ENCODE peak calls at places on chromosomes 13 and 19, in ten cellular contexts. J is BJ, R is fibroblast of the aortic adventitia, D is fibroblast of mammary gland, Q is bronchial epithelial cell, V is heart right ventricle, F is A673, O is epithelial cell of esophagus, Y is ascending aorta, L is transverse colon. N is an unnamed sample.

GRCh38 chr13:72437458-72437857 is 290.0 kb downstream of the MZT1 start:
- DNase-seq in O (peak; percentile 86), V (no peak), Y (no peak), Q (peak; percentile 82), L (no peak), F (no peak), D (peak; percentile 44), R (peak; percentile 1), J (peak; percentile 29), N (peak; percentile 4)

GRCh38 chr13:77533875-77534788 is 1.4 kb upstream of the SCEL start:
- DNase-seq in Q (peak; percentile 91), F (peak; percentile 22), Y (no peak), D (peak; percentile 26), R (no peak), L (no peak), O (peak; percentile 78), V (no peak), J (no peak), N (no peak)

GRCh38 chr13:21395953-21396352 is 63.1 kb downstream of the ZDHHC20 start:
- DNase-seq in O (no peak), L (no peak), F (no peak), R (no peak), D (no peak), V (no peak), Y (no peak), Q (no peak), J (no peak), N (no peak)

GRCh38 chr19:16571689-16572331 is 405 bp downstream of the SLC35E1 start:
- DNase-seq in V (no peak), R (no peak), L (peak; percentile 51), J (no peak), F (peak; percentile 33), Y (no peak), Q (peak; percentile 28), O (peak; percentile 51), D (peak; percentile 17), N (peak; percentile 16)

GRCh38 chr13:46850214-46850613 is 46.6 kb downstream of the HTR2A start:
- DNase-seq in Q (no peak), Y (no peak), V (no peak), O (no peak), R (peak; percentile 2), D (no peak), F (no peak), J (no peak), L (no peak), N (no peak)

GRCh38 chr19:41255171-41255570 is 9.0 kb upstream of the HNRNPUL1 start:
- DNase-seq in Q (no peak), R (no peak), D (no peak), J (no peak), Y (no peak), L (no peak), V (no peak), F (no peak), O (no peak), N (no peak)

GRCh38 chr13:109198585-109198984 is 569.2 kb downstream of the MYO16 start:
- DNase-seq in Q (peak; percentile 86), J (no peak), V (no peak), Y (no peak), L (no peak), D (peak; percentile 8), R (peak; percentile 3), O (peak; percentile 86), F (no peak), N (peak; percentile 10)

GRCh38 chr19:33702606-33703437 is 81.1 kb downstream of the CHST8 start:
- DNase-seq in Y (no peak), O (no peak), F (no peak), V (no peak), D (no peak), J (no peak), R (no peak), L (no peak), Q (no peak), N (no peak)

GRCh38 chr13:34361528-34361927 is 543.6 kb downstream of the RFC3 start:
- DNase-seq in F (no peak), Q (no peak), J (peak; percentile 86), O (peak; percentile 13), L (no peak), V (no peak), R (peak; percentile 38), D (peak; percentile 14), Y (no peak), N (no peak)

GRCh38 chr19:30744741-30745475 is 372.7 kb downstream of the ZNF536 start:
- DNase-seq in D (no peak), J (no peak), L (no peak), V (no peak), F (no peak), R (no peak), Y (no peak), Q (no peak), O (no peak), N (no peak)

GRCh38 chr13:29878101-29878500 is 27.7 kb upstream of the UBL3 start:
- DNase-seq in F (peak; percentile 12), V (no peak), J (no peak), R (peak; percentile 41), L (no peak), D (no peak), Q (no peak), Y (no peak), O (no peak), N (peak; percentile 56)

GRCh38 chr13:19152403-19152802 is 29.2 kb downstream of the TUBA3C start:
- DNase-seq in R (no peak), O (no peak), D (no peak), Y (no peak), V (no peak), F (no peak), J (no peak), Q (no peak), L (no peak), N (no peak)
- H3K4me3 ChIP-seq in R (no peak overlapping the region), O (no peak overlapping the region), D (no peak overlapping the region), Y (no peak overlapping the region), V (no peak overlapping the region), F (no peak overlapping the region), J (no peak overlapping the region), Q (no peak overlapping the region), L (no peak overlapping the region), N (no peak overlapping the region)

DNA sequence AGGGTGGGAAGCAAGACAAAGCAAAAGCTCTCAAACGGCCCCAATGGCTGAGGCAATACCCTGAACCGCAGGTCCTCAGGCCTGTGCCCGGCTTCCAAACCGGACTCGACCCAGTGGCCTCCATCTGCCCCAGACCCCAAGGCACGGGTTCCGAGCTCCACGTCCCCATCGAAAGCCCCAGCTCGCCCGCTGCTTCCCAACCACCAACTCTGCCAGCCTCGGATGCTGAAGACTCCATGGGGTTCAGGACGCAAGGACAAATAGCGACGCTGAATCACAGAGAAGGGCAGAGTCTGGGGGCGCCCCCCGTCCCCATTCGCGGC is 559 bp downstream of the POLR2E start:
- DNase-seq in Y (no peak), R (no peak), Q (no peak), J (no peak), O (no peak), V (no peak), D (no peak), L (no peak), F (no peak), N (no peak)
- H3K4me3 ChIP-seq in Y (peak overlapping the region; percentile 81), R (peak overlapping the region; percentile 87), Q (peak overlapping the region; percentile 98), J (peak overlapping the region; percentile 99), O (peak overlapping the region; percentile 95), V (peak overlapping the region; percentile 84), D (peak overlapping the region; percentile 72), L (peak overlapping the region; percentile 89), F (peak overlapping the region; percentile 99), N (peak overlapping the region; percentile 90)

DNA sequence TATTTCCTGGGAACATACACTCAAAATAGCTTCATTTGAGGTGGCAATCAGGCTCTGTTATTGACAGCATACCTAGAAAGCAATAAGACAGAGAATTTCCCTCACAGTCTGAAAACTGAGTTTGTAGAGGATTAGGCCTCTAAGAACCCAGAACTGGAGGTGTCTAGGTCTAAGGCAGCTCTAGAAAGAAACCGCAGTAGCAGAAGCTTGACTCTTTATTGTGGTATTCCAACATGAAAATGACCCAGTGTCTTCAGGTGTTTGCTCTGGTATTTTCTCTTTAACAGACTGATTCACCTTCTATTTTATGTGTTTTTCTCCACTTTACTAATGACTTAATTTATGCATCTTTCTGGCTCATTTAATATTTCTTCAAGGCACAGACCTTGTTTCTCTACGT is 8.5 kb downstream of the COG6 start:
- DNase-seq in D (no peak), Q (no peak), V (no peak), F (no peak), O (no peak), Y (no peak), L (no peak), R (no peak), J (no peak), N (no peak)
- H3K4me3 ChIP-seq in D (no peak overlapping the region), Q (no peak overlapping the region), V (no peak overlapping the region), F (no peak overlapping the region), O (no peak overlapping the region), Y (no peak overlapping the region), L (no peak overlapping the region), R (no peak overlapping the region), J (no peak overlapping the region), N (no peak overlapping the region)

DNA sequence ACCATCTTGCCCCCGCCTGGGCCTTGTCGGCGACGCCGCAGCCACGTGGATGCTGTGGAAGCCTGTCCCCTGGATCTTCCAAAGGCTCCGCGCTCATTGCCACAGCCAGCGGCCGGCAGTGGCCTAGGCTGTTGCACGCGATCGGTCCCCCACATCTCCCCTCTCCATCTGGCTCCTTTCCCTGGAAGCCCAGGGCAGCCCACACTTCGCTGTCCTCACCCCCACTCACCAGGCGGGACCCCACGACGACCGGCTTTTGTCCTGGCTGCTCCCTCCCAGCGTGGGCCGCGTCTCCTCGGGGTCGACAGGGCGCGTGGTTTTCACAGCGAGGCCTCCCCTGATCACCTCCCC is 599 bp upstream of the TEX30 start:
- DNase-seq in J (no peak), L (no peak), R (no peak), O (no peak), F (no peak), Q (no peak), V (peak; percentile 8), D (no peak), Y (peak; percentile 64), N (no peak)
- H3K4me3 ChIP-seq in J (peak overlapping the region; percentile 93), L (no peak overlapping the region), R (peak overlapping the region; percentile 81), O (peak overlapping the region; percentile 73), F (peak overlapping the region; percentile 94), Q (peak overlapping the region; percentile 66), V (peak overlapping the region; percentile 72), D (peak overlapping the region; percentile 48), Y (peak overlapping the region; percentile 68), N (peak overlapping the region; percentile 82)

GRCh38 chr19:3803114-3803888 is 17.1 kb upstream of the MATK start:
- DNase-seq in Y (no peak), D (no peak), L (no peak), F (no peak), R (no peak), O (no peak), J (no peak), Q (no peak), V (no peak), N (no peak)

GRCh38 chr19:3804429-3804828 is 18.2 kb upstream of the MATK start:
- DNase-seq in O (no peak), Y (no peak), V (no peak), J (no peak), R (no peak), L (no peak), D (no peak), Q (no peak), F (no peak), N (no peak)

GRCh38 chr19:3803986-3804385 is 17.8 kb upstream of the MATK start:
- DNase-seq in O (no peak), F (no peak), V (no peak), R (no peak), L (no peak), J (no peak), Y (no peak), Q (no peak), D (no peak), N (no peak)

GRCh38 chr19:3798137-3798536 is 12.0 kb upstream of the MATK start:
- DNase-seq in Y (no peak), L (no peak), F (no peak), J (no peak), R (no peak), D (no peak), V (no peak), O (no peak), Q (no peak), N (no peak)

GRCh38 chr19:3801412-3802096 is 15.4 kb upstream of the MATK start:
- DNase-seq in R (peak; percentile 2), F (no peak), Y (no peak), L (peak; percentile 37), O (peak; percentile 14), V (peak; percentile 46), Q (peak; percentile 4), J (no peak), D (no peak), N (no peak)
- H3K4me3 ChIP-seq in R (peak overlapping the region; percentile 9), F (no peak overlapping the region), Y (no peak overlapping the region), L (no peak overlapping the region), O (no peak overlapping the region), V (no peak overlapping the region), Q (no peak overlapping the region), J (peak overlapping the region; percentile 16), D (no peak overlapping the region), N (no peak overlapping the region)